ENCODE peak calls at places on chromosomes 16 and 17, in eight cellular contexts. Q is SHP77 treated with DMSO at 0.1 percent for 48 hours; W is pulmonary artery endothelial cell; H is cardiac muscle cell; I is stimulated activated CD8-positive, alpha-beta memory T cell treated with anti-CD3 and anti-CD28 coated beads, Interleukin-12 subunit alpha, Interleukin-12 subunit beta, amount 100 ng/mL, for 4 hours; A is smooth muscle cell of the brain vasculature; Y is AG08395; P is foreskin fibroblast. C is an unnamed sample.

GRCh38 chr17:39461911-39462641 is 790 bp downstream of the CDK12 start:
- DNase-seq in P (peak), H (no peak), Q (no peak), A (no peak), I (peak), W (no peak), Y (peak), C (no peak)

GRCh38 chr16:2237552-2238395 is 1.5 kb downstream of the DNASE1L2 start:
- DNase-seq in I (no peak), H (no peak), P (peak), Q (no peak), A (no peak), Y (no peak), W (no peak), C (no peak)

GRCh38 chr17:71180801-71181385 is 939.9 kb upstream of the SOX9 start:
- DNase-seq in H (peak), Q (no peak), Y (peak), W (no peak), I (no peak), A (peak), P (peak), C (no peak)

GRCh38 chr16:57730771-57731730 is 4.5 kb upstream of the KATNB1 start:
- DNase-seq in A (no peak), I (no peak), H (no peak), W (no peak), Y (no peak), Q (no peak), P (no peak), C (no peak)

GRCh38 chr16:75019007-75019406 is 20.2 kb downstream of the ZNRF1 start:
- DNase-seq in Y (no peak), W (no peak), A (no peak), Q (no peak), P (no peak), I (no peak), H (no peak), C (no peak)

GRCh38 chr16:74871608-74872007 is 97.0 kb upstream of the FA2H start:
- DNase-seq in I (no peak), Y (no peak), A (no peak), P (no peak), Q (no peak), H (no peak), W (no peak), C (no peak)

GRCh38 chr16:10178079-10178478 is 4.1 kb downstream of the GRIN2A start:
- DNase-seq in P (no peak), I (no peak), W (no peak), Q (no peak), A (no peak), Y (no peak), H (no peak), C (no peak)

GRCh38 chr17:17675925-17676534 is 5.2 kb upstream of the RAI1 start:
- DNase-seq in A (no peak), W (no peak), Y (no peak), I (no peak), H (no peak), P (peak), Q (no peak), C (no peak)

GRCh38 chr17:49224198-49224996 is 6.2 kb downstream of the PHOSPHO1 start:
- DNase-seq in Q (no peak), Y (no peak), H (no peak), I (no peak), W (no peak), A (no peak), P (peak), C (peak)

GRCh38 chr17:45235071-45236001 is 13.7 kb downstream of the FMNL1 start:
- DNase-seq in W (peak), Q (peak), H (peak), P (peak), Y (peak), A (peak), I (no peak), C (peak)

GRCh38 chr16:48818257-48818656 is 208.3 kb upstream of the N4BP1 start:
- DNase-seq in P (no peak), A (no peak), H (no peak), Y (no peak), Q (no peak), I (no peak), W (no peak), C (no peak)

GRCh38 chr17:187130-187529 is 5.7 kb upstream of the DOC2B start:
- DNase-seq in Q (no peak), I (no peak), H (no peak), A (no peak), P (no peak), Y (no peak), W (no peak), C (no peak)

GRCh38 chr17:8072727-8073461 is 14.6 kb downstream of the ALOX12B start:
- DNase-seq in P (peak), Q (no peak), Y (no peak), W (no peak), A (no peak), H (no peak), I (no peak), C (no peak)

GRCh38 chr17:973053-973452 is 6.5 kb downstream of the NXN start:
- DNase-seq in H (no peak), W (no peak), P (no peak), I (no peak), Y (no peak), Q (no peak), A (no peak), C (no peak)

GRCh38 chr17:58357312-58358297 is 5.6 kb upstream of the SUPT4H1 start:
- DNase-seq in H (no peak), Y (no peak), P (no peak), Q (no peak), W (no peak), I (no peak), A (no peak), C (no peak)

GRCh38 chr16:87653234-87653633 is 50.9 kb downstream of the JPH3 start:
- DNase-seq in H (no peak), I (no peak), Q (no peak), P (peak), W (no peak), A (no peak), Y (no peak), C (no peak)

GRCh38 chr17:8056232-8056975 is 17.5 kb downstream of the ALOX15B start:
- DNase-seq in P (peak), A (no peak), Q (peak), H (peak), I (peak), Y (peak), W (peak), C (no peak)

GRCh38 chr17:38454528-38454927 is 26.3 kb downstream of the ARHGAP23 start:
- DNase-seq in P (peak), A (no peak), I (no peak), Y (peak), W (no peak), Q (no peak), H (peak), C (peak)

C was measured in ecto neural progenitor cell.